ENCODE peak calls at places on chromosomes 3 and 15, in four cellular contexts. B is tibial artery; W is adrenal gland; G is CD4-positive, alpha-beta memory T cell. P is an unnamed sample. For H3K4me1 and H3K9me3, the result is how much of the 10 kb centered on the place peaks cover.

GRCh38 chr15:70605606-70606410 is 157.6 kb downstream of the UACA start:
- DNase-seq in G (no peak), B (no peak), W (peak), P (no peak)

GRCh38 chr3:24867783-24868182 is 373.1 kb upstream of the THRB start:
- DNase-seq in B (no peak), W (no peak), G (no peak), P (no peak)

GRCh38 chr15:82847703-82848102 is 38.3 kb downstream of the WHAMM start:
- DNase-seq in G (no peak), B (no peak), W (no peak), P (no peak)

GRCh38 chr15:64906402-64906801 is 5.3 kb upstream of the ANKDD1A start:
- DNase-seq in G (no peak), W (no peak), B (no peak), P (no peak)

GRCh38 chr3:13200951-13201350 is 127.7 kb upstream of the IQSEC1 start:
- DNase-seq in B (peak), G (no peak), W (no peak), P (no peak)

GRCh38 chr3:29716213-29716612 is 435.3 kb downstream of the RBMS3 start:
- DNase-seq in G (no peak), W (no peak), B (no peak), P (no peak)

GRCh38 chr15:44327578-44327977 is 39.1 kb downstream of the GOLM2 start:
- DNase-seq in B (no peak), W (no peak), G (no peak), P (no peak)

GRCh38 chr3:156787926-156788663 is 38.1 kb upstream of the LEKR1 start:
- DNase-seq in W (no peak), B (no peak), G (no peak), P (no peak)

GRCh38 chr3:141410861-141411771 is 42.8 kb downstream of the ZBTB38 start:
- DNase-seq in G (peak), W (no peak), B (peak), P (peak)

GRCh38 chr3:107943350-107943749 is 147.5 kb downstream of the CD47 start:
- DNase-seq in B (no peak), G (no peak), W (no peak), P (no peak)

GRCh38 chr15:77702211-77702957 is 69.7 kb upstream of the LINGO1 start:
- DNase-seq in B (no peak), G (no peak), W (no peak), P (no peak)

GRCh38 chr3:55075846-55076245 is 148.0 kb upstream of the LRTM1 start:
- DNase-seq in G (no peak), B (no peak), W (no peak), P (no peak)

GRCh38 chr3:175073209-175073905 is 214.2 kb downstream of the NAALADL2 start:
- DNase-seq in W (no peak), G (no peak), B (no peak), P (no peak)

GRCh38 chr3:182682263-182683229 is 110.8 kb upstream of the ATP11B start:
- DNase-seq in W (no peak), B (no peak), G (peak), P (peak)

GRCh38 chr3:131454501-131454900 is 48.3 kb downstream of the MRPL3 start:
- DNase-seq in W (no peak), B (no peak), G (no peak), P (no peak)

GRCh38 chr15:69163124-69163669 is 2.8 kb downstream of the GLCE start:
- DNase-seq in B (no peak), G (no peak), W (no peak), P (no peak)

GRCh38 chr15:60374628-60375081 is 23.1 kb downstream of the ANXA2 start:
- DNase-seq in G (no peak), B (peak), W (peak), P (no peak)

GRCh38 chr15:32096867-32097266 is 66.6 kb downstream of the CHRNA7 start:
- DNase-seq in G (no peak), W (no peak), B (no peak), P (no peak)

GRCh38 chr3:99765042-99765942 is 52.4 kb upstream of the CMSS1 start:
- DNase-seq in B (no peak), W (no peak), G (no peak), P (no peak)

GRCh38 chr15:58062983-58063382 is 2.5 kb downstream of the ALDH1A2 start:
- DNase-seq in B (no peak), W (no peak), G (no peak), P (no peak)

GRCh38 chr15:52558196-52558595 is 10.6 kb downstream of the ARPP19 start:
- DNase-seq in G (no peak), B (no peak), W (no peak), P (peak)

GRCh38 chr3:32077260-32078084 is 28.9 kb upstream of the GPD1L start:
- DNase-seq in B (no peak), W (no peak), G (no peak), P (no peak)

GRCh38 chr3:125059488-125060245 is 3.9 kb upstream of the HEG1 start:
- DNase-seq in B (no peak), G (no peak), W (no peak), P (no peak)

GRCh38 chr15:95712785-95713184 is 617.7 kb upstream of the NR2F2 start:
- DNase-seq in W (no peak), G (no peak), B (no peak), P (no peak)

GRCh38 chr15:63040954-63041353 is 1.6 kb upstream of the TPM1 start:
- DNase-seq in W (peak), G (no peak), B (no peak), P (no peak)

GRCh38 chr3:177108648-177109047 is 88.6 kb downstream of the TBL1XR1 start:
- DNase-seq in W (no peak), G (no peak), B (no peak), P (no peak)

GRCh38 chr3:125150525-125151436 is 61.8 kb downstream of the SLC12A8 start:
- DNase-seq in W (peak), B (no peak), G (peak), P (peak)

GRCh38 chr3:169239756-169240155 is 423.8 kb downstream of the MECOM start:
- DNase-seq in W (no peak), B (no peak), G (no peak), P (no peak)

DNA sequence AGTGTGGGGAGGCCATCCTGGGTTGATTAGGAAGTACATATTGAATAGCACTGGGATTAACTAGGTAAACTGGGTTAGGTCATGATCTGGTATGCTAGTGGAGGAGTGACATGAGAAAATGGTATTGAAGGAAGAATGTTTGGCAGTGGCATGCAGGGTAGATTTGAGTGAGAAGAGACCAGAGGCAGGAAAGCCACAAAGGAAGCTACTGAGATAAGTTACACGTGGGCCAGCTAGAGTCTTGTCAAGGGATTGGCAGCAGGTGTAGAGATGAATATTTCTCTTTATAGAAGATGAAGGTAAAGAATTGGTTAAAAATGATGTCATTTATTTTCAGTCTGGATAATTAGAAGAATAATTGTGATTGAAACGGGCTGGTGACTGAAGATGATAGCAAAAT is 91.0 kb upstream of the TPRG1 start:
- DNase-seq in W (no peak), B (no peak), G (no peak), P (no peak)
- H3K4me1 ChIP-seq in W (under half), B (under half), G (under half), P (under half)

DNA sequence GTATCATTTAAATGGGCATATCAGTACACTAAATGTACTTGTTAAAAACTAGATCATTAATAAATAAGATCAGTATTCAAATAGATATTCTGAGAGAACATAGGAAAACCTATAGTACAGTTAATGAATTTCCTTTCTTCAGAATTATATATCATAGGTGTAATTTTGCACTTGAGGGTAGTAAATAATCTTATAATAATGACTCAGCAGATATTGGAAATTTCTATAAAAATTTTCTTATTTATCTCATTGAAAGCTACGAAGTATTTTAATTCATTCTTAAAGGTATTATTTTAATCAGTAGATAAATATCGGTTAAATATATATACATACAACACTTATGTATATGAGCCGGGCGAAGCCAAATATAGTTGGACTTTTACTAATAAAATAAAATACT is 300.9 kb upstream of the SOX2 start:
- DNase-seq in G (no peak), B (no peak), W (no peak), P (no peak)
- H3K4me3 ChIP-seq in G (no peak), B (no peak), W (no peak), P (no peak)

GRCh38 chr3:196519738-196520122 is 4.6 kb upstream of the SMCO1 start:
- DNase-seq in B (no peak), W (no peak), G (no peak), P (no peak)
- H3K9me3 ChIP-seq in B (under half), W (under half), G (under half), P (under half)

DNA sequence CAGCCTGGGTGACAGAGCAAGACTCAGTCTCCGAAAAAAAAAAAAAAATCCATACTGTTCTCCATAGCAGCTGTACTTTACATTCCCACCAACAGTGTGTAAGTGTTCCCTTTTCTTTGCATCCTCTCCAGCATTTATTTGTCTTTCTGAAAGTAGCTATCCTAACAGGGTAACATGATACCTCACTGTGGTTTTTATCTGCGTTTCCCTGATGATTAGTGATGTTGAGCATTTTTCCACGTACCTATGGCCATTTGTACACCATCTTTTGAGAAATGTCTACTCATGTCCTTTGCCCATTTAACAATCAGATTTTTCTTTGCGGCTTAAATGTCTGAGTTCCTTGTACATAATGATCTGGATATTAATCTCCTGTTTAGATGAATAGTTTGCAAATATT is 119.3 kb downstream of the RFX7 start:
- DNase-seq in B (no peak), G (no peak), W (no peak), P (no peak)
- H3K4me1 ChIP-seq in B (under half), G (under half), W (under half), P (under half)

P was measured in CD8-positive, alpha-beta T cell.